ENCODE peak calls at places on chromosomes 13 and 19, in eight cellular contexts. Z is spleen; Q is foreskin keratinocyte; D is coronary artery; N is Peyer's patch; P is aorta; O is lower lobe of right lung; A is CD4-positive, alpha-beta T cell. V is an unnamed sample.
A peak's percentile ranks its signal among the peaks of the same experiment; 100 is the strongest.

GRCh38 chr19:1182068-1182467 is 8.0 kb upstream of the SBNO2 start:
- DNase-seq in Q (no peak), Z (no peak), O (no peak), P (no peak), A (no peak), D (no peak), N (no peak), V (no peak)

GRCh38 chr19:5074418-5074817 is 105.5 kb downstream of the KDM4B start:
- DNase-seq in P (no peak), D (no peak), Z (no peak), A (no peak), Q (no peak), N (no peak), O (no peak), V (no peak)

GRCh38 chr19:55581145-55581827 is 638 bp upstream of the ZNF579 start:
- DNase-seq in N (no peak), A (no peak), D (no peak), O (no peak), P (no peak), Z (no peak), Q (no peak), V (no peak)

GRCh38 chr19:29687244-29687896 is 22.1 kb downstream of the PLEKHF1 start:
- DNase-seq in Q (peak; percentile 54), D (no peak), Z (peak; percentile 58), P (peak; percentile 82), N (peak; percentile 53), O (no peak), A (no peak), V (no peak)

GRCh38 chr13:63628310-63628709 is 2212.7 kb upstream of the PCDH20 start:
- DNase-seq in D (no peak), O (no peak), P (no peak), Z (no peak), Q (no peak), N (no peak), A (no peak), V (no peak)

GRCh38 chr19:10424011-10424637 is 3.8 kb downstream of the PDE4A start:
- DNase-seq in N (peak; percentile 88), A (peak; percentile 57), Q (peak; percentile 42), P (peak; percentile 87), O (peak; percentile 88), D (peak; percentile 88), Z (peak; percentile 94), V (peak; percentile 92)

GRCh38 chr13:111899714-111900389 is 167.1 kb upstream of the SOX1 start:
- DNase-seq in Z (no peak), O (no peak), Q (no peak), D (peak; percentile 35), A (no peak), P (no peak), N (no peak), V (no peak)

GRCh38 chr19:47232422-47233211 is 1.6 kb upstream of the BBC3 start:
- DNase-seq in A (no peak), P (no peak), N (peak; percentile 63), Z (no peak), O (no peak), Q (peak; percentile 96), D (no peak), V (no peak)

GRCh38 chr19:3243851-3244700 is 19.6 kb downstream of the CELF5 start:
- DNase-seq in A (peak; percentile 48), Q (peak; percentile 18), Z (no peak), O (no peak), D (no peak), N (peak; percentile 52), P (no peak), V (no peak)

GRCh38 chr19:40223135-40223822 is 3.2 kb downstream of the CCNP start:
- DNase-seq in Q (peak; percentile 20), P (no peak), Z (no peak), A (peak; percentile 16), O (no peak), D (no peak), N (peak; percentile 75), V (no peak)

GRCh38 chr13:113668491-113668971 is 1.5 kb downstream of the GRK1 start:
- DNase-seq in Z (peak; percentile 58), N (peak; percentile 41), O (peak; percentile 42), Q (no peak), D (peak; percentile 55), P (peak; percentile 25), A (no peak), V (peak; percentile 61)

GRCh38 chr13:54511356-54511755 is 1482.7 kb downstream of the OLFM4 start:
- DNase-seq in A (no peak), N (no peak), D (no peak), Q (no peak), Z (no peak), P (no peak), O (no peak), V (no peak)

GRCh38 chr19:12788025-12788681 is 3.1 kb upstream of the JUNB start:
- DNase-seq in P (no peak), D (no peak), Z (no peak), Q (no peak), N (no peak), A (no peak), O (no peak), V (no peak)

GRCh38 chr13:35474551-35474950 is 1.9 kb downstream of the MAB21L1 start:
- DNase-seq in Q (no peak), D (no peak), A (no peak), N (no peak), Z (no peak), O (no peak), P (no peak), V (no peak)

GRCh38 chr13:35478384-35479222 is 2.1 kb upstream of the MAB21L1 start:
- DNase-seq in Q (no peak), A (no peak), D (no peak), Z (peak; percentile 70), P (no peak), O (no peak), N (no peak), V (no peak)

GRCh38 chr13:35475960-35476943 is at the start of gene MAB21L1:
- DNase-seq in Z (peak; percentile 63), Q (peak; percentile 39), N (no peak), O (no peak), P (no peak), A (no peak), D (no peak), V (no peak)

GRCh38 chr13:35472308-35473008 is 4.0 kb downstream of the MAB21L1 start:
- DNase-seq in D (no peak), Z (no peak), P (no peak), A (no peak), O (no peak), N (no peak), Q (no peak), V (no peak)

DNA sequence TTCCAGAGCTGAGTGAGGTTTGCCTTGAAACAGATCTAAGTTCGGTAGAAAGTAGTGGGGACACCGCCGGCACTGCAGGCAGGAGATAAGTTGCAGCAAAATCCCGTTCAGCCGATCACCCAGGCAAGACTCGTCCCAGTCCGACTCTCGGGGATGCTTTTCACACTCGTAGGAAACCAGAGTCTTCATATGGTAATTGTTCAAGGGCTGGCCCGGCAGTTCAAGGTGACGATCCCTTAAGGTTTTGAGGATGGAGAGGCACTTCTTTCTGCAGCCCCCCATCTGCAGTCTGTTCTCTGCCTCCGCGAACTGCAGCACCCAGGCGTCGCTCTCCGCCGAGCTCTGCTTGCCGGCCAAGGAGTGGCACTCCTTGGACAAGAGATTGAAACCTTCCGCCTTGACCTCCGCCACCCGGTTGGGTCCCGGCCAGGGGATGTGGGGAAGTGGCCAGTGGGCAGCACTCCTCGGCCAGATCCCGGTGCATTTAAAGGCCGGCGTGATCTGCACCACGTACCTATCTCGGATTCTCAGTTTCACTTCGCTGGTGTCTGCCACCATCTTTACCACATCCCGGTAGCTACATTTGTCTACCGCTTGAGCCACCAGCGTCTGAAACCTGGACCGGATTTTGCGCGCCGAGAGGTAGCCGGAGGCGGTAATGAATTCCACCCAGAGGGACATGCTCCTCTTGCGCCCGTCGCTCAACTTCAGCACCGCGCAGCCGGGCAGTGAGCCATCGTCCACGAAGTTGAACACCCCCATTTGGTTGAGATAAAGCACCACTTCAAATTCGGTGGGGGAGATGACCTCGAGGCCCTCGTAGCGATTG is 1.1 kb downstream of the MAB21L1 start:
- DNase-seq in Z (peak; percentile 79), O (no peak), A (no peak), N (peak; percentile 48), Q (no peak), P (peak; percentile 46), D (no peak), V (no peak)
- H3K27ac ChIP-seq in Z (peak overlapping the region; percentile 69), O (no peak overlapping the region), A (no peak overlapping the region), N (peak overlapping the region; percentile 31), Q (no peak overlapping the region), P (no peak overlapping the region), D (peak overlapping the region; percentile 52), V (no peak overlapping the region)

DNA sequence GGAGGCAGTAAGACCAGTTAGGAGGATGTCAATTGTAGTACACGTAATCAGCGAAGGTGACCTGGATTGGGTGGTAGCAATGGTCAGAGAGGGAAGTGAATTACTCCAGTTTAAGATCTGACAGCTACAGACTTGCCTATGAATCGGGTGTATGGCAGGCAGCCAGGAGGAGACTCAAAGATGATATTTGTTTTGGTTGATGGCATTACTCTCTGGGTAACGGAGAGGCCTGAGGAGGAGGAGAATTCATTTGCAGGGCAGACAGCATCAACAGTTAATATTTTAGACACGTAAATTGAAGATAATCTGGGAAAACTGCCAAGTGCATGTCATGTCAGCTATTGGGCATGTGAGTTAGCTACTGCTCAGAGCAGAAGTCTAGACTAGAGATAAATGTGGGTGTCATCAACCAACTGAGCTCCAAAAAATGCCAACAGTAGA is 109.2 kb downstream of the SGCG start:
- DNase-seq in N (no peak), Z (no peak), A (no peak), Q (peak; percentile 98), P (no peak), D (no peak), O (no peak), V (no peak)
- H3K27ac ChIP-seq in N (no peak overlapping the region), Z (no peak overlapping the region), A (no peak overlapping the region), Q (no peak overlapping the region), P (no peak overlapping the region), D (no peak overlapping the region), O (no peak overlapping the region), V (no peak overlapping the region)

DNA sequence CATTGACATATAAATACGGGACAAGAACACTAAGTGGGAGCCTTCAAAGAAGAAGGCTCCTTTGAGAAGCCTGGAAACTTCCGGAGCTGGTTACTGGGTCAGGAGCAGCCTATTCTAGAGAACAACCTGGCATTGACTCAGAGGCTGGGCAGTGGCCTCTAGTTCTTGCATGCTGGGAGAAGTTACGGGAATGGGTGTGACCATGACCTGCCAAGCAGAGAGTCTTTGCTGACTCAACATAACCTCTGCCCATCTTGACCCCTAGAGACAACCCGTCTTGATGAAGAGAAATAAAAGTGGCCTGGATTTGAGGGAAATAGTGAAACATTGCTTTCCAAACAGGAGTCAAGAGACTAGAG is 21.0 kb downstream of the STARD13 start:
- DNase-seq in A (no peak), N (peak; percentile 65), P (no peak), D (no peak), Q (no peak), O (no peak), Z (no peak), V (no peak)
- H3K27ac ChIP-seq in A (no peak overlapping the region), N (peak overlapping the region; percentile 22), P (no peak overlapping the region), D (peak overlapping the region; percentile 35), Q (no peak overlapping the region), O (no peak overlapping the region), Z (no peak overlapping the region), V (peak overlapping the region; percentile 14)

DNA sequence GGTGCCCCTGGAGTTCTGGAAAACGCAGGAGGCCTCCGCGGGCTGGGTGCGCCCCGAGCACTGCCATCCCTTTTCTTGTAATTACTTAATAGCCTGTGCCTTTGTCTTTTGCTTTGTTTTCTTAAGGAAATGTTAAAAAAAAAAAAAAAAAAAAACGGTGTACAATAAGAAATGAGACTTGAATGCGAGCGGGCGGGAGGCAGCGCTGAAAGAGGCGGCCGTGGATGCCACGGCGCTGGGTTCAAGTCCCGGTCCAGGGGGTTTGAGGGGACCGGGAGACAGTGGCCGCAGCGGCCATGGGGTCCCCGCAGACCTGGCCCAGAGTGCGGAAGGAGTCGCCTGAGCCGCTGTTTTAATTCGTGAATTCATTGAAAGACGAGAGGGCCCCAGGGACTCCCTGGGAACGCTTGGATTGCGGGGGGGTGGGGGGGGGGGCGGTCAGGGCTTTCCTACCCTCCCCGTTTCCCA is 349.1 kb upstream of the ARGLU1 start:
- DNase-seq in D (no peak), A (no peak), Z (no peak), Q (no peak), P (peak; percentile 48), O (no peak), N (no peak), V (no peak)
- H3K27ac ChIP-seq in D (peak overlapping the region; percentile 95), A (no peak overlapping the region), Z (peak overlapping the region; percentile 93), Q (no peak overlapping the region), P (no peak overlapping the region), O (peak overlapping the region; percentile 90), N (peak overlapping the region; percentile 74), V (peak overlapping the region; percentile 92)